ENCODE peak calls at places on chromosome 21, in seven cellular contexts. S is omental fat pad; K is NCI-H2081; P is upper lobe of right lung; D is colonic mucosa; L is stimulated activated CD4-positive, alpha-beta T cell treated with anti-CD3 and anti-CD28 coated beads, TNF-alpha, amount 100 ng/mL, for 4 hours; E is RPMI7951. Q is an unnamed sample.

GRCh38 chr21:14711287-14711686 is 165.2 kb upstream of the SAMSN1 start:
- DNase-seq in L (no peak), S (no peak), D (no peak), K (no peak), P (no peak), E (no peak), Q (no peak)

GRCh38 chr21:39173999-39174398 is 9.3 kb downstream of the PSMG1 start:
- DNase-seq in S (no peak), L (no peak), E (no peak), K (no peak), P (no peak), D (no peak), Q (no peak)

GRCh38 chr21:15023782-15024181 is 41.0 kb downstream of the NRIP1 start:
- DNase-seq in K (no peak), E (no peak), P (no peak), S (no peak), D (no peak), L (no peak), Q (no peak)

GRCh38 chr21:36854391-36854790 is 112.1 kb downstream of the HLCS start:
- DNase-seq in L (no peak), K (peak; percentile 17), E (no peak), S (no peak), D (peak; percentile 53), P (no peak), Q (no peak)

GRCh38 chr21:42191978-42192595 is 26.9 kb upstream of the ABCG1 start:
- DNase-seq in D (peak; percentile 18), P (no peak), K (no peak), E (no peak), S (no peak), L (no peak), Q (no peak)

GRCh38 chr21:41832230-41833137 is 46.7 kb downstream of the PRDM15 start:
- DNase-seq in K (no peak), P (peak; percentile 43), E (no peak), L (no peak), S (no peak), D (no peak), Q (no peak)

GRCh38 chr21:17612023-17612564 is 607 bp downstream of the BTG3 start:
- DNase-seq in D (peak; percentile 53), L (no peak), P (peak; percentile 82), S (peak; percentile 29), K (no peak), E (peak; percentile 36), Q (peak; percentile 46)

GRCh38 chr21:45954271-45954670 is 27.3 kb upstream of the COL6A1 start:
- DNase-seq in K (no peak), D (no peak), L (no peak), S (no peak), P (no peak), E (peak; percentile 45), Q (no peak)

GRCh38 chr21:46028547-46029200 is 47.1 kb downstream of the COL6A1 start:
- DNase-seq in E (no peak), K (no peak), D (no peak), P (no peak), L (no peak), S (no peak), Q (no peak)

GRCh38 chr21:33032434-33033047 is 6.8 kb downstream of the OLIG2 start:
- DNase-seq in S (no peak), E (no peak), D (no peak), L (no peak), P (no peak), K (no peak), Q (no peak)

GRCh38 chr21:41482321-41482720 is 25.6 kb downstream of the TMPRSS2 start:
- DNase-seq in E (no peak), D (no peak), P (no peak), L (no peak), K (no peak), S (no peak), Q (no peak)

GRCh38 chr21:42848932-42849758 is 30.2 kb downstream of the WDR4 start:
- DNase-seq in P (peak; percentile 58), K (no peak), E (no peak), D (no peak), L (no peak), S (no peak), Q (no peak)

GRCh38 chr21:34807881-34808568 is 139.2 kb downstream of the CLIC6 start:
- DNase-seq in L (peak; percentile 40), S (peak; percentile 48), P (no peak), D (no peak), K (no peak), E (peak; percentile 91), Q (no peak)

GRCh38 chr21:42361286-42361685 is 5.0 kb downstream of the TFF1 start:
- DNase-seq in E (no peak), K (no peak), D (no peak), L (no peak), S (no peak), P (no peak), Q (no peak)

GRCh38 chr21:34885125-34885524 is 164.0 kb downstream of the RUNX1 start:
- DNase-seq in L (no peak), E (no peak), P (no peak), K (no peak), S (no peak), D (peak; percentile 29), Q (no peak)

GRCh38 chr21:45418301-45419071 is 13.5 kb downstream of the COL18A1 start:
- DNase-seq in D (no peak), E (no peak), P (no peak), S (no peak), K (no peak), L (no peak), Q (no peak)

GRCh38 chr21:41932191-41932575 is 21.6 kb downstream of the C2CD2 start:
- DNase-seq in E (peak; percentile 86), S (no peak), D (no peak), L (no peak), P (no peak), K (no peak), Q (no peak)

GRCh38 chr21:36699026-36699545 is at the start of gene SIM2:
- DNase-seq in P (peak; percentile 64), K (peak; percentile 41), E (peak; percentile 64), S (no peak), D (no peak), L (no peak), Q (peak; percentile 49)

GRCh38 chr21:9774347-9774746 is 747.0 kb upstream of the TPTE start:
- DNase-seq in D (no peak), E (no peak), S (no peak), L (no peak), K (no peak), P (no peak), Q (no peak)

GRCh38 chr21:40512590-40512989 is 334.4 kb downstream of the DSCAM start:
- DNase-seq in D (no peak), P (no peak), L (no peak), E (no peak), S (no peak), K (no peak), Q (no peak)

GRCh38 chr21:26070822-26071425 is 99.6 kb downstream of the APP start:
- DNase-seq in L (no peak), E (peak; percentile 69), K (no peak), P (no peak), D (peak; percentile 40), S (no peak), Q (peak; percentile 38)

GRCh38 chr21:43899307-43900077 is 34.5 kb downstream of the AGPAT3 start:
- DNase-seq in P (peak; percentile 49), D (no peak), E (no peak), L (no peak), K (no peak), S (no peak), Q (no peak)

GRCh38 chr21:24955275-24955961 is 651.9 kb downstream of the MRPL39 start:
- DNase-seq in E (no peak), S (no peak), P (no peak), K (no peak), L (no peak), D (no peak), Q (no peak)

GRCh38 chr21:37396855-37397254 is 30.3 kb downstream of the DYRK1A start:
- DNase-seq in D (no peak), P (no peak), E (no peak), S (no peak), L (no peak), K (no peak), Q (no peak)

Q was measured in left colon.